ENCODE peak calls at places on chromosomes 13 and 19, in eight cellular contexts. W, H, C, A, U, R, N and L are unnamed samples.

GRCh38 chr19:46118136-46118535 is 6.4 kb downstream of the IGFL3 start:
- DNase-seq in W (no peak), H (peak), C (no peak), A (no peak), U (no peak), R (no peak), N (no peak), L (no peak)

GRCh38 chr13:83216521-83217245 is 665.6 kb downstream of the SLITRK1 start:
- DNase-seq in W (no peak), H (no peak), C (no peak), A (no peak), U (no peak), R (no peak), N (no peak), L (peak)

GRCh38 chr13:57443494-57443893 is 188.1 kb upstream of the PCDH17 start:
- DNase-seq in W (no peak), H (no peak), C (no peak), A (no peak), U (no peak), R (no peak), N (no peak), L (no peak)

GRCh38 chr19:3084943-3085342 is 9.2 kb upstream of the GNA11 start:
- DNase-seq in W (no peak), H (no peak), C (no peak), A (peak), U (peak), R (no peak), N (no peak), L (no peak)

GRCh38 chr19:51799311-51799997 is 4.5 kb downstream of the FPR3 start:
- DNase-seq in W (no peak), H (peak), C (no peak), A (peak), U (peak), R (no peak), N (no peak), L (no peak)

GRCh38 chr19:40976724-40977123 is 14.4 kb upstream of the CYP2B6 start:
- DNase-seq in W (no peak), H (no peak), C (no peak), A (no peak), U (no peak), R (no peak), N (no peak), L (no peak)

GRCh38 chr19:13831560-13832056 is 36.4 kb downstream of the ZSWIM4 start:
- DNase-seq in W (no peak), H (no peak), C (no peak), A (no peak), U (no peak), R (no peak), N (no peak), L (no peak)

GRCh38 chr19:17775991-17776803 is 18.7 kb upstream of the B3GNT3 start:
- DNase-seq in W (no peak), H (peak), C (no peak), A (no peak), U (no peak), R (no peak), N (no peak), L (no peak)

GRCh38 chr19:44746946-44747738 is 1.4 kb upstream of the BCL3 start:
- DNase-seq in W (peak), H (peak), C (peak), A (peak), U (peak), R (peak), N (peak), L (peak)

GRCh38 chr13:51679616-51680015 is 95.4 kb downstream of the WDFY2 start:
- DNase-seq in W (no peak), H (no peak), C (no peak), A (no peak), U (no peak), R (no peak), N (no peak), L (no peak)

GRCh38 chr13:102020611-102021216 is 381.1 kb downstream of the FGF14 start:
- DNase-seq in W (no peak), H (peak), C (no peak), A (no peak), U (no peak), R (no peak), N (no peak), L (no peak)
- TF ChIP-seq EZH2phosphoT487 in W (no peak), H (no peak), C (no peak), A (no peak), U (no peak), R (no peak), N (no peak), L (no peak)

GRCh38 chr19:33194527-33194883 is 375 bp downstream of the LRP3 start:
- DNase-seq in W (no peak), H (no peak), C (no peak), A (peak), U (no peak), R (peak), N (no peak), L (peak)
- H3K4me2 ChIP-seq in W (no peak), H (peak), C (no peak), A (peak), U (no peak), R (peak), N (peak), L (peak)

GRCh38 chr13:81017525-81018152 is 676.7 kb upstream of the SPRY2 start:
- DNase-seq in W (peak), H (peak), C (peak), A (peak), U (peak), R (peak), N (peak), L (peak)
- TF ChIP-seq CTCF in W (peak), H (peak), C (peak), A (peak), U (peak), R (peak), N (peak), L (peak)

GRCh38 chr13:98450495-98451167 is 126.3 kb downstream of the STK24 start:
- DNase-seq in W (no peak), H (no peak), C (peak), A (no peak), U (no peak), R (no peak), N (no peak), L (peak)
- TF ChIP-seq EZH2phosphoT487 in W (no peak), H (no peak), C (no peak), A (no peak), U (no peak), R (no peak), N (no peak), L (no peak)

DNA sequence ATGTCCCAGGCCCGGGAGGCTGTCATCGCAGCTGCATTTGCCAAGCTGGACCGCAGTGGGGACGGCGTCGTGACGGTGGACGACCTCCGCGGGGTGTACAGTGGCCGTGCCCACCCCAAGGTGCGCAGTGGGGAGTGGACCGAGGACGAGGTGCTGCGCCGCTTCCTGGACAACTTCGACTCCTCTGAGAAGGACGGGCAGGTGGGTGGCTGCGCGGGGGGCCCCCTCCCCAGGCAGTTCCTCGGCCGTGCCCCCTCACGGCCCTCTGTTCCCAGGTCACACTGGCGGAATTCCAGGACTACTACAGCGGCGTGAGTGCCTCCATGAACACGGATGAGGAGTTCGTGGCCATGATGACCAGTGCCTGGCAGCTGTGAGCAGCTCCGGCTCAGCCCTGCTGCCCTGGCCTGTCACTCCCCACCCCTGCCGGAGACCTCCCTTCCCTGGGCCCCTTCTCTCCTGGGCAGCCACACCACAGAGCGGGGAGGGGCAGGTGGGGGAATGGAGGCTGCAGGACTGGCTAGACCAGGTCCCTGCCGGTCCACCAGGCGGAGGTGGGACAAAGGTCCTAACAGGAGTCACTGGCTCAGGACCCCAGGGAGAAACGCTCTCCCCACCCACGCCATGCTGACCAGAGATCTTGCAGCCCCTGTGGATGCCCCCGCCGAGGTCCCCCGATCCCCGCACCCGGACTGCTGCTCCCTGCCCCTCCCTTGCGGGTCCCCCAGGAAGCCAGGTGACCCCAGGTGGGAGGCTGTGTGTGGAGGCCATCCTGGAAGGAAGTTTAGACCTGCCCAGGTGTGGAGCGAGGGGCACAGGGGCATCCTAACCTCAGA is 1.1 kb downstream of the CAPS start:
- DNase-seq in W (no peak), H (peak), C (no peak), A (peak), U (no peak), R (no peak), N (no peak), L (no peak)
- H3K4me2 ChIP-seq in W (no peak), H (peak), C (no peak), A (peak), U (no peak), R (no peak), N (no peak), L (no peak)

GRCh38 chr19:1691589-1692290 is 39.3 kb upstream of the TCF3 start:
- DNase-seq in W (no peak), H (no peak), C (no peak), A (no peak), U (peak), R (no peak), N (no peak), L (no peak)

GRCh38 chr19:1685046-1685445 is 32.6 kb upstream of the TCF3 start:
- DNase-seq in W (no peak), H (no peak), C (no peak), A (no peak), U (peak), R (no peak), N (no peak), L (no peak)

DNA sequence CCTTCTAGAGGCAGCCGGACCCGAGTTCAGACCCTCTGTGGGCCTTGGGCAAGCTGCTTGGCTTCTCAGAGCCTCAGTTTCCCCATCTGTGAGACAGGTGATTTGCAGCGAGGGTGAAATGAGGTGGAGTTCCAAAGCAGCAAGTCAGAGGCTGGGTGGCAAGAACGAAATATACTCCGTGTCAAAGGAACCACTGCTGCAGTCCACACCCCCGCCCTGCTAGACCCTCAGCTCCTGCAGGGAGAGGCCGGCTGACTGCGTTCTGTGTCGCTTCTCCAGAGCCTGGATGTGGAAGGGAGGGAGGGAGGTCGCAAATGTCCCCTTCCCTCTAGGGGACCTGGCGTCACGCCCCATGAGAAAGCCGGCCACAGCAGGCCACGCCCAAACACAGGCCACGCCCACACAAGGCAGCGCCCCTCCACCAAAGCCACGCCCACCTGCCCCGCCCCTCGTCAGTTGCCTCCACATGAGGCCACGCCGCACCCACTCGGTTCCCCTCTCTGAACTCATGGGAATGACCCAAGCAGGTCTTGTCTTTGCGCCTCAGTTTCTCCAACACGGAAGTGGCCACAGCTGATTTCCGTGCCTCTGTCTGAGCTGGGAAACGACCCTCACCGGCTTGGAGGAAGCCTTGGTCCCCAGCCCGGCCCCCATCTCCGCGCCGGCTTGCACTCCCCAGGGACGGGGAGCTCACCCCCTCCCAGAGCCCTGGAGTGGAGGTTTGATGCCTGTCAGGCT is 38.3 kb upstream of the TCF3 start:
- DNase-seq in W (no peak), H (peak), C (peak), A (peak), U (peak), R (peak), N (no peak), L (peak)
- TF ChIP-seq CTCF in W (no peak), H (no peak), C (no peak), A (no peak), U (no peak), R (no peak), N (no peak), L (no peak)

DNA sequence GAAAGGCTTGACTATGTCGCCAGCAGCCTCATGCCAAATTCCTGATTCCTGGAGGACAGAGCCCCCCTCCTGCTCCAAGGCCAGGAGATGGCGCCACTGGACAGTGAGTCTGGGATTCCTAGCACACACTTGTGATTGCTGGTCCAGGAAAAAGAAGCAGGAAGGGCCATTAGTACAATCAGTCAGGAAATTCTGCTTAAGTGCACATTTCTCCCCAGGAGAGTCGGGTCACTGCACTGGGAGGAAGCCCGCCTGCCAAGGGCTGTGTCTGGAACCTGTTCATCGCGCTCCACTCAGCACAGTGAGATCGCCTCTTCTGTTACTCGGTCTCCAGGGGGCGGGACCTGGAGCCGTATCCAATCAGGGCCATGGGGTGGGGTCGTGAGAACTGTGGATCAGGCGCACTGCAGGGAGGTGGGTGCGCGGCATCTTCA is 65.1 kb downstream of the ZNF823 start:
- DNase-seq in W (no peak), H (peak), C (peak), A (peak), U (no peak), R (peak), N (no peak), L (peak)
- TF ChIP-seq EZH2phosphoT487 in W (no peak), H (no peak), C (no peak), A (no peak), U (no peak), R (no peak), N (no peak), L (no peak)

GRCh38 chr13:84377071-84377470 is 494.8 kb upstream of the SLITRK1 start:
- DNase-seq in W (no peak), H (no peak), C (no peak), A (no peak), U (no peak), R (no peak), N (no peak), L (no peak)
- H3K4me2 ChIP-seq in W (no peak), H (no peak), C (no peak), A (no peak), U (no peak), R (no peak), N (no peak), L (no peak)